ENCODE peak calls at places on chromosomes 7 and 10, in nine cellular contexts. O, J, L, C, E, W, H, U and Q are unnamed samples.

GRCh38 chr7:133936074-133936473 is 191.1 kb upstream of the LRGUK start:
- DNase-seq in C (no peak), O (no peak), H (no peak), W (no peak), L (no peak), E (no peak), U (no peak), J (no peak), Q (no peak)

GRCh38 chr10:6204063-6204340 is 1.3 kb downstream of the PFKFB3 start:
- DNase-seq in C (no peak), L (peak), O (no peak), U (peak), W (no peak), H (no peak), J (no peak), E (no peak), Q (no peak)

GRCh38 chr7:21542891-21543527 is at the start of gene DNAH11:
- DNase-seq in C (no peak), O (peak), H (peak), L (peak), E (no peak), J (peak), U (peak), W (no peak), Q (no peak)

GRCh38 chr10:43040482-43041256 is 36.2 kb upstream of the RET start:
- DNase-seq in H (no peak), C (no peak), L (peak), W (no peak), U (no peak), E (no peak), J (no peak), O (no peak), Q (no peak)

GRCh38 chr10:133182190-133182589 is 22.2 kb downstream of the KNDC1 start:
- DNase-seq in L (no peak), U (no peak), C (no peak), H (no peak), W (no peak), E (no peak), O (no peak), J (no peak), Q (no peak)

GRCh38 chr7:143299840-143300239 is 11.7 kb downstream of the CASP2 start:
- DNase-seq in J (no peak), L (peak), W (no peak), H (no peak), E (no peak), C (no peak), U (peak), O (no peak), Q (no peak)

GRCh38 chr10:71835671-71836593 is 15.1 kb downstream of the PSAP start:
- DNase-seq in E (peak), W (peak), L (peak), O (peak), U (peak), H (peak), C (peak), J (peak), Q (no peak)

GRCh38 chr7:46569117-46569433 is 648.0 kb upstream of the IGFBP3 start:
- DNase-seq in W (no peak), C (no peak), J (no peak), O (no peak), L (peak), E (no peak), U (peak), H (no peak), Q (no peak)

GRCh38 chr7:108604685-108605077 is 35.0 kb downstream of the DNAJB9 start:
- DNase-seq in H (no peak), J (no peak), C (no peak), W (no peak), U (no peak), O (no peak), E (no peak), L (no peak), Q (no peak)

GRCh38 chr7:117800841-117801240 is 72.4 kb downstream of the CTTNBP2 start:
- DNase-seq in H (no peak), C (no peak), L (no peak), E (no peak), J (no peak), W (no peak), O (no peak), U (no peak), Q (no peak)

GRCh38 chr7:90582164-90582563 is 14.0 kb upstream of the CDK14 start:
- DNase-seq in C (no peak), O (no peak), U (no peak), L (no peak), J (no peak), E (no peak), H (no peak), W (no peak), Q (no peak)

GRCh38 chr7:157347217-157347904 is 10.6 kb downstream of the DNAJB6 start:
- DNase-seq in L (no peak), E (peak), O (peak), H (peak), J (no peak), C (peak), U (no peak), W (no peak), Q (peak)

GRCh38 chr7:156184164-156184563 is 371.9 kb upstream of the SHH start:
- DNase-seq in E (no peak), H (no peak), L (no peak), U (no peak), W (no peak), J (no peak), C (no peak), O (no peak), Q (no peak)

GRCh38 chr7:91198371-91198770 is 65.9 kb upstream of the FZD1 start:
- DNase-seq in O (no peak), U (no peak), L (no peak), W (no peak), J (no peak), E (no peak), C (no peak), H (no peak), Q (no peak)

GRCh38 chr10:6194291-6194690 is 8.4 kb upstream of the PFKFB3 start:
- DNase-seq in L (no peak), H (no peak), U (peak), O (no peak), E (no peak), W (no peak), J (no peak), C (no peak), Q (no peak)

GRCh38 chr10:92832998-92833642 is 15.2 kb upstream of the EXOC6 start:
- DNase-seq in W (no peak), E (no peak), L (no peak), H (no peak), U (no peak), O (no peak), J (no peak), C (no peak), Q (no peak)

GRCh38 chr7:77759294-77759889 is 38.8 kb downstream of the TMEM60 start:
- DNase-seq in C (peak), H (peak), O (no peak), U (peak), E (peak), J (peak), W (peak), L (peak), Q (peak)

GRCh38 chr7:139669106-139670061 is 108.4 kb downstream of the HIPK2 start:
- DNase-seq in H (no peak), C (no peak), J (no peak), L (no peak), E (no peak), U (no peak), W (no peak), O (no peak), Q (no peak)

GRCh38 chr10:124374535-124375352 is 44.0 kb downstream of the OAT start:
- DNase-seq in L (no peak), W (no peak), U (no peak), C (no peak), J (no peak), O (no peak), E (no peak), H (no peak), Q (no peak)

GRCh38 chr10:132597654-132598053 is 60.1 kb downstream of the INPP5A start:
- DNase-seq in E (no peak), W (no peak), L (no peak), O (no peak), J (no peak), U (no peak), H (no peak), C (no peak), Q (no peak)

GRCh38 chr10:108597031-108597430 is 1326.3 kb downstream of the XPNPEP1 start:
- DNase-seq in H (peak), U (no peak), W (no peak), L (no peak), J (no peak), O (no peak), E (peak), C (no peak), Q (no peak)

GRCh38 chr7:158976468-158976848 is 120.1 kb downstream of the DYNC2I1 start:
- DNase-seq in H (no peak), E (no peak), J (no peak), W (no peak), C (no peak), O (no peak), U (peak), L (peak), Q (no peak)

GRCh38 chr10:95793401-95794045 is 37.6 kb downstream of the ENTPD1 start:
- DNase-seq in H (no peak), J (no peak), E (no peak), U (no peak), C (no peak), L (no peak), O (no peak), W (no peak), Q (no peak)

GRCh38 chr7:27608776-27609495 is 53.7 kb downstream of the HIBADH start:
- DNase-seq in L (no peak), J (no peak), W (no peak), E (no peak), C (no peak), U (no peak), O (no peak), H (peak), Q (no peak)

GRCh38 chr7:123709525-123709924 is 39.3 kb downstream of the WASL start:
- DNase-seq in W (no peak), L (no peak), J (no peak), H (no peak), E (no peak), C (no peak), U (no peak), O (no peak), Q (no peak)